ENCODE peak calls at places on chromosomes 3 and 15, in six cellular contexts. V is HepG2, J is sigmoid colon, B is transverse colon, Q is SK-N-SH, H is esophagus muscularis mucosa. S is an unnamed sample.
A peak's percentile ranks its signal among the peaks of the same experiment; 100 is the strongest.

GRCh38 chr3:53236112-53236841 is 19.5 kb downstream of the TKT start:
- DNase-seq in B (peak; percentile 79), H (no peak), J (peak; percentile 86), V (peak; percentile 52), Q (no peak), S (no peak)

GRCh38 chr3:195255571-195256501 is 15.1 kb downstream of the XXYLT1 start:
- DNase-seq in V (no peak), H (peak; percentile 78), Q (no peak), J (peak; percentile 64), B (no peak), S (no peak)

GRCh38 chr15:84961114-84961452 is 20.6 kb upstream of the PDE8A start:
- DNase-seq in J (no peak), V (no peak), B (no peak), H (no peak), Q (no peak), S (no peak)

GRCh38 chr3:187679638-187680396 is 9.6 kb upstream of the SST start:
- DNase-seq in J (peak; percentile 81), B (peak; percentile 79), V (peak; percentile 73), Q (peak; percentile 65), H (peak; percentile 92), S (peak; percentile 78)

GRCh38 chr3:157274644-157275137 is 114.7 kb upstream of the CCNL1 start:
- DNase-seq in J (no peak), V (no peak), H (no peak), B (no peak), Q (no peak), S (no peak)

GRCh38 chr3:149296972-149297371 is 36.5 kb downstream of the TM4SF18 start:
- DNase-seq in J (no peak), H (no peak), Q (no peak), V (no peak), B (no peak), S (no peak)

GRCh38 chr3:42024578-42025387 is 62.9 kb upstream of the ULK4 start:
- DNase-seq in H (no peak), J (no peak), V (no peak), B (no peak), Q (peak; percentile 30), S (no peak)

GRCh38 chr15:100919481-100920405 is 586 bp downstream of the LRRK1 start:
- DNase-seq in B (peak; percentile 39), J (no peak), V (no peak), Q (peak; percentile 75), H (no peak), S (no peak)

GRCh38 chr3:122880624-122881023 is 85.8 kb downstream of the SLC49A4 start:
- DNase-seq in B (peak; percentile 16), H (no peak), Q (no peak), J (no peak), V (no peak), S (no peak)

GRCh38 chr15:60780147-60780546 is 301.2 kb upstream of the ICE2 start:
- DNase-seq in J (no peak), Q (no peak), H (no peak), B (no peak), V (no peak), S (no peak)

GRCh38 chr15:65773386-65774111 is 18.5 kb downstream of the DENND4A start:
- DNase-seq in V (no peak), Q (no peak), H (no peak), J (no peak), B (peak; percentile 62), S (no peak)

GRCh38 chr3:103367481-103367880 is 932.7 kb downstream of the ZPLD1 start:
- DNase-seq in J (no peak), H (no peak), Q (no peak), B (no peak), V (no peak), S (no peak)

GRCh38 chr3:14216257-14217048 is 37.8 kb downstream of the LSM3 start:
- DNase-seq in Q (peak; percentile 85), H (no peak), J (no peak), B (no peak), V (peak; percentile 39), S (no peak)

GRCh38 chr15:31261266-31262142 is 65.1 kb upstream of the KLF13 start:
- DNase-seq in Q (no peak), B (no peak), J (peak; percentile 66), H (no peak), V (no peak), S (peak; percentile 51)

GRCh38 chr15:34754674-34755418 is at the start of gene GJD2:
- DNase-seq in B (no peak), V (no peak), H (no peak), J (no peak), Q (peak; percentile 82), S (no peak)

GRCh38 chr3:126402178-126402577 is 7.5 kb downstream of the CFAP100 start:
- DNase-seq in Q (no peak), V (no peak), B (no peak), J (no peak), H (no peak), S (peak; percentile 13)

GRCh38 chr3:188914556-188914955 is 257.2 kb upstream of the TPRG1 start:
- DNase-seq in J (no peak), V (no peak), H (no peak), Q (no peak), B (no peak), S (no peak)

GRCh38 chr3:98954242-98954641 is 52.7 kb upstream of the DCBLD2 start:
- DNase-seq in H (no peak), V (no peak), J (no peak), Q (no peak), B (no peak), S (no peak)

GRCh38 chr3:70308760-70309159 is 3.7 kb downstream of the MDFIC2 start:
- DNase-seq in H (no peak), V (no peak), Q (peak; percentile 11), J (no peak), B (no peak), S (no peak)

GRCh38 chr15:74011610-74012009 is 17.1 kb downstream of the PML start:
- DNase-seq in J (peak; percentile 84), V (no peak), Q (no peak), B (peak; percentile 45), H (no peak), S (no peak)

GRCh38 chr15:52288051-52288942 is 7.3 kb downstream of the MYO5C start:
- DNase-seq in V (peak; percentile 99), J (no peak), Q (no peak), H (peak; percentile 90), B (peak; percentile 87), S (no peak)

GRCh38 chr15:63896336-63897115 is 62.8 kb upstream of the HERC1 start:
- DNase-seq in J (no peak), V (peak; percentile 32), Q (no peak), B (peak; percentile 31), H (no peak), S (no peak)

GRCh38 chr3:173732237-173732636 is 334.7 kb downstream of the NLGN1 start:
- DNase-seq in V (no peak), H (no peak), B (no peak), J (no peak), Q (no peak), S (no peak)

GRCh38 chr3:126745760-126746394 is 41.8 kb downstream of the CHCHD6 start:
- DNase-seq in H (no peak), Q (no peak), V (no peak), J (no peak), B (peak; percentile 77), S (peak; percentile 52)

GRCh38 chr3:113678773-113679172 is 17.7 kb downstream of the USF3 start:
- DNase-seq in H (no peak), J (no peak), Q (no peak), B (no peak), V (no peak), S (no peak)

DNA sequence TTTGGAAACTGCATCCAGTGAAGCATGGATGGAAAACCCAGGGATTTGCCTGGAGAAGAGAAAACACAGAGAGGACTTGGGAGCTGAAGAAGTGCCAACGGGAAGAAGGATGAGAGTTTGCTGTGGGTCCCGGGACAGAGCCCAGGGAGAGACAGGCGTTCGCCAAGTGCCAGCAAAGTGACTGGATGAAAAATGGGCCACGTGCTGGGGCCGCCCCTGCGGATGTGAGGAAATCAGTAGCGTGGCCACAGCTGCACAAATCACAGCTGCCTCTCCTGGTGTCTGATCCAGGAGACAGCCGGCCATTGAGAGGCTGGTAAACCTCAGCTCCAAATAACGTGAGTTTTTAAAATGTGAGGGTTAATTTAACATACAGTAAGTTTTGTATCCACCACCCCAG is 70.4 kb downstream of the HES1 start:
- DNase-seq in Q (no peak), H (peak; percentile 93), J (peak; percentile 94), B (peak; percentile 50), V (no peak), S (peak; percentile 76)
- TF ChIP-seq POLR2AphosphoS5 in Q (no peak), H (peak; percentile 80), J (peak; percentile 68), B (peak; percentile 66), V (no peak), S (no peak)

GRCh38 chr3:46713048-46713897 is 4.4 kb downstream of the PRSS50 start:
- DNase-seq in V (no peak), B (peak; percentile 1), Q (no peak), H (no peak), J (peak; percentile 46), S (peak; percentile 65)

GRCh38 chr3:46710671-46711295 is 6.9 kb downstream of the PRSS50 start:
- DNase-seq in B (no peak), V (no peak), H (no peak), J (peak; percentile 24), Q (no peak), S (peak; percentile 45)

GRCh38 chr3:46712191-46713047 is 5.2 kb downstream of the PRSS50 start:
- DNase-seq in V (no peak), J (peak; percentile 33), Q (no peak), H (no peak), B (peak; percentile 3), S (peak; percentile 43)

GRCh38 chr3:46711305-46711704 is 6.4 kb downstream of the PRSS50 start:
- DNase-seq in V (peak; percentile 18), Q (no peak), H (no peak), J (peak; percentile 50), B (no peak), S (no peak)

DNA sequence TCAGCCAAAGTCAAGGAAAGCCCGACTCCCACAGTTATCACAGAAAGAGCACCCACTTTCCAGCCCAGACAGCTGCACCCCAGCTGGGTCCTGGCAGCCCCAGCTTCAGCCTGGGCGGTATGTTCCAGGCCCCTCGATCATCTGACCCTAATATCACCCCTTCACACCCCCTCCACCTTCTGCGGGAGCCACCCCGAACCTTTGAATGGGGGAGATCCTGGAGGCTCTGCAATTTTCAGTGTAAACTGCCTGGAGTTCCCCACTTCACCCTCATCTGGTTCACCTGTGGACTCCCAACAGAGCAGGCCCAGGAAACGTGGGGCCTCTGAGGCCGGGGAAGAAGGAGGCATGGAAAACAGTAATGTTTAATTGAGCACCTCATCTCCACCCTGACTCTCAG is 5.9 kb downstream of the PRSS50 start:
- DNase-seq in B (no peak), Q (no peak), H (no peak), V (no peak), J (peak; percentile 26), S (peak; percentile 53)
- TF ChIP-seq EP300 in B (no peak), Q (no peak), H (no peak), V (no peak), J (no peak), S (no peak)

GRCh38 chr3:24287728-24288450 is 206.8 kb downstream of the THRB start:
- DNase-seq in B (peak; percentile 17), Q (no peak), H (no peak), V (no peak), J (peak; percentile 79), S (no peak)
- TF ChIP-seq POLR2AphosphoS5 in B (peak; percentile 44), Q (no peak), H (no peak), V (no peak), J (peak; percentile 73), S (no peak)

DNA sequence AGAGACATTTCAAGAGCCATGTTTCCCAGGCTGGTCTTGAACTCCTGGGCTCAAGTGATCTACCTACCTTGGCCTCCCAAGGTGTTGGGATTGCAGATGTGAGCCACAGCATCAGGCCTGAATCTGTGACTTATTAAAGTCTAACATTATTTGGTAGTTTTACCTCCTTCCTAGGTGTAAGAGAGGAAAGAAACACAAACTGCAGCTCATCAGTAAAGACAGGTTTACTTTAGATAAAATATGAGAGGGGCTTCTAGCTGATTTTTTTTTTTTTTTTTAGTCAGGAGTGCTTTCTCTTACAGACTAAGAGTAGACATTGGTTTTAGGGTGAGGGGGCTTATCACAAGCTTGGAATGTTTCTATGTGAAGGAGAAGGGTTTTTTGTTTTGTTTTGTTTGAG is 63.9 kb upstream of the RNU6-1 start:
- DNase-seq in V (no peak), J (no peak), B (no peak), Q (no peak), H (no peak), S (no peak)
- TF ChIP-seq EP300 in V (no peak), J (no peak), B (no peak), Q (no peak), H (no peak), S (no peak)